ENCODE peak calls at places on chromosomes 16 and 17, in four cellular contexts. S is upper lobe of left lung, A is OCI-LY7, V is endodermal cell. F is an unnamed sample. For H3K36me3, the result is how much of the 10 kb centered on the place peaks cover.

GRCh38 chr16:28951410-28951943 is 740 bp downstream of the NFATC2IP start:
- DNase-seq in S (peak), A (no peak), V (no peak), F (no peak)

GRCh38 chr16:89842471-89843408 is 14.5 kb downstream of the SPIRE2 start:
- DNase-seq in S (no peak), A (no peak), V (no peak), F (no peak)

GRCh38 chr17:34579017-34579946 is at the start of gene TMEM132E:
- DNase-seq in S (peak), A (no peak), V (peak), F (peak)

GRCh38 chr16:27242868-27243590 is 25.5 kb downstream of the NSMCE1 start:
- DNase-seq in S (peak), A (no peak), V (peak), F (no peak)

GRCh38 chr17:50421308-50422031 is 4.5 kb upstream of the ACSF2 start:
- DNase-seq in S (no peak), A (peak), V (no peak), F (no peak)

GRCh38 chr16:50585331-50585776 is 37.2 kb downstream of the NKD1 start:
- DNase-seq in S (peak), A (no peak), V (no peak), F (peak)

GRCh38 chr16:55495616-55496289 is 13.1 kb upstream of the LPCAT2 start:
- DNase-seq in S (peak), A (no peak), V (peak), F (no peak)

GRCh38 chr17:35932576-35932975 is 2.0 kb upstream of the RDM1 start:
- DNase-seq in S (no peak), A (no peak), V (no peak), F (no peak)

GRCh38 chr17:15220785-15221184 is 44.3 kb downstream of the PMP22 start:
- DNase-seq in S (no peak), A (no peak), V (no peak), F (no peak)

GRCh38 chr16:84608281-84608680 is 9.6 kb downstream of the COTL1 start:
- DNase-seq in S (no peak), A (no peak), V (no peak), F (no peak)

GRCh38 chr16:22859925-22860324 is 46.0 kb downstream of the HS3ST2 start:
- DNase-seq in S (no peak), A (no peak), V (peak), F (no peak)

GRCh38 chr17:67549787-67550186 is 167.9 kb upstream of the NOL11 start:
- DNase-seq in S (peak), A (no peak), V (peak), F (no peak)

GRCh38 chr17:45424769-45425124 is 7.9 kb downstream of the ARHGAP27 start:
- DNase-seq in S (no peak), A (no peak), V (no peak), F (no peak)

GRCh38 chr17:8675306-8675705 is 44.8 kb upstream of the MYH10 start:
- DNase-seq in S (no peak), A (no peak), V (no peak), F (no peak)
- H3K4me3 ChIP-seq in S (no peak), A (no peak), V (no peak), F (no peak)

GRCh38 chr16:87709677-87710076 is 56.1 kb downstream of the KLHDC4 start:
- DNase-seq in S (no peak), A (no peak), V (no peak), F (no peak)
- H3K36me3 ChIP-seq in S (half or more), A (half or more), V (under half), F (half or more)

GRCh38 chr17:61461586-61461966 is 9.4 kb downstream of the TBX4 start:
- DNase-seq in S (peak), A (no peak), V (no peak), F (no peak)

GRCh38 chr17:61458491-61459433 is 6.5 kb downstream of the TBX4 start:
- DNase-seq in S (peak), A (peak), V (peak), F (no peak)

GRCh38 chr17:61460796-61461585 is 8.8 kb downstream of the TBX4 start:
- DNase-seq in S (peak), A (no peak), V (peak), F (no peak)

GRCh38 chr17:61459434-61459809 is 7.2 kb downstream of the TBX4 start:
- DNase-seq in S (no peak), A (no peak), V (no peak), F (no peak)

DNA sequence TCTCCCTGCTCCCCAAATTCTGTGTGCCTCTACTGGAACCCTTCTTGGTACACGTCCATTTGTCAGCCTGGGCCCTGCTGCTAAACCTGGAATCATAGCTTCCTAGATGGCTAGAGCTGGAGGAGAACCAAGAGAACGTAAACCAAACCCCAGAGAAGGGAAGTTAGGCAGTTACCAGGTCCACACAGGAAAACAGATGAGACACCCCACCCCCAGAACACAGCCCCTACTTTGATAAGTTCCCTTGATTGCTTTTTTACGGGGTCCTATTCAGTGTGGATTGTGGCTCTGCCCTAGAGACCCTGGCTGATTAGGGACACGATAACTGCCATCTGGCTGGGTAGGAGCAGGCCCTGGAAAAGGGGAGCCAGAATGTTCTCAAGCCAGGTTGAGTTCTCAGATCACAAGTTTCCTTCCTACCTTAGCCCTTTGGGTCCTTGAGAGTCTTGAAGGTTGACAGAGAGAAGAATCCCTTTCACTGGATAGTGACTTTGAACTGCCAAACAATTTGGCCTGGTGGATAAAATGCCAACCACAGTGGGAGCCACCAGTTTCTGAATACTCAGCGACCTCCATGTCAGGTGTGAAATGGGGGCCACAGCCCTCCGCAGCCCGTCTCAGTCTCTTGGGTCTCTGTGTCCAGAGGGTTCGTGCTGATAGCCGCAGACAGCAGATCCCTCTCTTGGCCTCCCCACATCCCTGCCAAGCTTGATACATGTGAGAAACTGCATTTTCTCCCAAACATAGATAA is 7.9 kb downstream of the TBX4 start:
- DNase-seq in S (peak), A (no peak), V (peak), F (no peak)
- H3K4me3 ChIP-seq in S (no peak), A (no peak), V (no peak), F (no peak)

GRCh38 chr17:78706271-78706915 is 75.7 kb downstream of the CYTH1 start:
- DNase-seq in S (no peak), A (peak), V (peak), F (no peak)

GRCh38 chr17:78707923-78708322 is 74.2 kb downstream of the CYTH1 start:
- DNase-seq in S (no peak), A (no peak), V (no peak), F (no peak)

GRCh38 chr17:78704594-78704993 is 77.5 kb downstream of the CYTH1 start:
- DNase-seq in S (no peak), A (no peak), V (peak), F (no peak)

GRCh38 chr17:78707016-78707415 is 75.1 kb downstream of the CYTH1 start:
- DNase-seq in S (no peak), A (no peak), V (peak), F (no peak)

DNA sequence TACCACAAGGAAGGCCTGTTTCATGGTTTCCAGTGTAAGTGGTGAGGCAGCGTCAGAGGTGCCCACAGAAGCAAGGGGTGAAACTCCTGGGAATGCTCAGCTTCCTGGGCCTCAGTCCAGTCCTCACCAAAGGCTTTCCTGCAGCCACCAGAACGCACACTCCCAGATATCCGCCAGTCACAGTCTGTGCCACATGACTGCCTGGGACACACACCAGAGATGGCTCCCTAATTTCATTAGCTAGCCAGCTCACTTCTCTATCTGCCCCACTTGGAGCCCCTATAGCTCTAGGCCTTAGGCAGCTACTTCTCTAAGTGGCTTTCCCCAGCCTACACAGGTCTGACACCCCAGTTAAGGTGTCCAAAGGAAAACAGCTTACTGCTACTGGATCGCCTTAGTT is 77.0 kb downstream of the CYTH1 start:
- DNase-seq in S (no peak), A (no peak), V (peak), F (peak)
- H3K36me3 ChIP-seq in S (half or more), A (half or more), V (under half), F (under half)

GRCh38 chr16:87012954-87013938 is 303.9 kb downstream of the C16orf95 start:
- DNase-seq in S (no peak), A (no peak), V (peak), F (no peak)
- H3K4me3 ChIP-seq in S (no peak), A (no peak), V (no peak), F (no peak)

DNA sequence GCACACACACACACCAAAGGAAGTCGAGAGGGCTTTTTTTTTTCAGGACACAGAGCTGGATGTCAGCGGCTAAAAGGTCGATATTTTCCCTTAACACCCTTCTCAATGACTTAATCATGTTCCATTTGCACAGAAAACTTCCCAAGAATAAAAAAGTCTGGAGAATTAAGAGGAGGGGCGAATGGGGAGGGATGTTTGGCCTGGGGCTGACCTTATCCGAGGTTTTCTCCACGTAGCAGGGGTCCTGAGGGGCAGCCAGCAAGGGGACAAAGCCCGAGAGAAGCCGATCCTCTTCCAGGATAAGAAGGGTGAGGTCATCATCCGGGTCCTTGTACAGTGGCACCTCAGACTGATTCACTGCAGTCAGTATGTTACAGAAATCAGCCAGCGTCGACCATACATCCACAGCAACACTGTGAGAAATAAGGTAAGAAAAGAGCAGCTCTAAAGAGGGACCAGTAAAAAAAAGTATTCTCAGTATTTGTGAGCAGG is 117.6 kb downstream of the HIC1 start:
- DNase-seq in S (peak), A (no peak), V (no peak), F (peak)
- H3K36me3 ChIP-seq in S (under half), A (under half), V (half or more), F (under half)